ENCODE peak calls at places on chromosomes 13 and 19, in five cellular contexts. One of them, this sample, is unnamed.
A peak's percentile ranks its signal among the peaks of the same experiment; 100 is the strongest.

GRCh38 chr13:31264146-31264545 is 64.4 kb downstream of the B3GLCT start:
- DNase-seq in stimulated activated CD4-positive, alpha-beta T cell treated with anti-CD3 and anti-CD28 coated beads, Interleukin-2, amount 100 ng/mL, for 48 hours: no peak
- DNase-seq in Right ventricle myocardium inferior: no peak
- DNase-seq in LoVo: no peak
- DNase-seq in left cardiac atrium: no peak
- DNase-seq in this sample: no peak

GRCh38 chr13:73075546-73075945 is 16.7 kb downstream of the KLF5 start:
- DNase-seq in LoVo: no peak
- DNase-seq in stimulated activated CD4-positive, alpha-beta T cell treated with anti-CD3 and anti-CD28 coated beads, Interleukin-2, amount 100 ng/mL, for 48 hours: no peak
- DNase-seq in left cardiac atrium: no peak
- DNase-seq in Right ventricle myocardium inferior: no peak
- DNase-seq in this sample: no peak

GRCh38 chr19:45577111-45577905 is 7.3 kb downstream of the OPA3 start:
- DNase-seq in Right ventricle myocardium inferior: no peak
- DNase-seq in LoVo: peak; percentile 14
- DNase-seq in left cardiac atrium: peak; percentile 57
- DNase-seq in stimulated activated CD4-positive, alpha-beta T cell treated with anti-CD3 and anti-CD28 coated beads, Interleukin-2, amount 100 ng/mL, for 48 hours: no peak
- DNase-seq in this sample: no peak

GRCh38 chr13:47437411-47437810 is 540.6 kb upstream of the HTR2A start:
- DNase-seq in Right ventricle myocardium inferior: no peak
- DNase-seq in stimulated activated CD4-positive, alpha-beta T cell treated with anti-CD3 and anti-CD28 coated beads, Interleukin-2, amount 100 ng/mL, for 48 hours: no peak
- DNase-seq in left cardiac atrium: no peak
- DNase-seq in LoVo: no peak
- DNase-seq in this sample: no peak

GRCh38 chr13:48859168-48860105 is 116.3 kb upstream of the FNDC3A start:
- DNase-seq in left cardiac atrium: no peak
- DNase-seq in LoVo: no peak
- DNase-seq in Right ventricle myocardium inferior: no peak
- DNase-seq in stimulated activated CD4-positive, alpha-beta T cell treated with anti-CD3 and anti-CD28 coated beads, Interleukin-2, amount 100 ng/mL, for 48 hours: no peak
- DNase-seq in this sample: no peak

GRCh38 chr13:73835138-73835721 is 299.0 kb downstream of the KLF12 start:
- DNase-seq in Right ventricle myocardium inferior: no peak
- DNase-seq in stimulated activated CD4-positive, alpha-beta T cell treated with anti-CD3 and anti-CD28 coated beads, Interleukin-2, amount 100 ng/mL, for 48 hours: no peak
- DNase-seq in left cardiac atrium: no peak
- DNase-seq in LoVo: peak; percentile 51
- DNase-seq in this sample: no peak

GRCh38 chr19:34365463-34366401 is 736 bp downstream of the GPI start:
- DNase-seq in left cardiac atrium: peak; percentile 69
- DNase-seq in LoVo: peak; percentile 21
- DNase-seq in Right ventricle myocardium inferior: peak; percentile 82
- DNase-seq in stimulated activated CD4-positive, alpha-beta T cell treated with anti-CD3 and anti-CD28 coated beads, Interleukin-2, amount 100 ng/mL, for 48 hours: no peak
- DNase-seq in this sample: peak; percentile 25

GRCh38 chr13:93559718-93560117 is 333.1 kb downstream of the GPC6 start:
- DNase-seq in Right ventricle myocardium inferior: no peak
- DNase-seq in left cardiac atrium: no peak
- DNase-seq in LoVo: no peak
- DNase-seq in stimulated activated CD4-positive, alpha-beta T cell treated with anti-CD3 and anti-CD28 coated beads, Interleukin-2, amount 100 ng/mL, for 48 hours: no peak
- DNase-seq in this sample: no peak

GRCh38 chr13:30341815-30342570 is 34.6 kb upstream of the KATNAL1 start:
- DNase-seq in LoVo: peak; percentile 16
- DNase-seq in Right ventricle myocardium inferior: peak; percentile 92
- DNase-seq in left cardiac atrium: peak; percentile 90
- DNase-seq in stimulated activated CD4-positive, alpha-beta T cell treated with anti-CD3 and anti-CD28 coated beads, Interleukin-2, amount 100 ng/mL, for 48 hours: no peak
- DNase-seq in this sample: no peak

GRCh38 chr19:8451885-8452284 is 7.1 kb downstream of the HNRNPM start:
- DNase-seq in LoVo: peak; percentile 34
- DNase-seq in left cardiac atrium: no peak
- DNase-seq in stimulated activated CD4-positive, alpha-beta T cell treated with anti-CD3 and anti-CD28 coated beads, Interleukin-2, amount 100 ng/mL, for 48 hours: no peak
- DNase-seq in Right ventricle myocardium inferior: no peak
- DNase-seq in this sample: no peak

GRCh38 chr19:12884926-12885748 is 1.9 kb downstream of the KLF1 start:
- DNase-seq in left cardiac atrium: peak; percentile 67
- DNase-seq in stimulated activated CD4-positive, alpha-beta T cell treated with anti-CD3 and anti-CD28 coated beads, Interleukin-2, amount 100 ng/mL, for 48 hours: peak; percentile 81
- DNase-seq in Right ventricle myocardium inferior: peak; percentile 90
- DNase-seq in LoVo: peak; percentile 86
- DNase-seq in this sample: peak; percentile 78

GRCh38 chr13:58884810-58885209 is 1253.3 kb downstream of the PCDH17 start:
- DNase-seq in left cardiac atrium: no peak
- DNase-seq in LoVo: no peak
- DNase-seq in stimulated activated CD4-positive, alpha-beta T cell treated with anti-CD3 and anti-CD28 coated beads, Interleukin-2, amount 100 ng/mL, for 48 hours: no peak
- DNase-seq in Right ventricle myocardium inferior: no peak
- DNase-seq in this sample: no peak

GRCh38 chr19:17457621-17458020 is 3.1 kb downstream of the NXNL1 start:
- DNase-seq in LoVo: no peak
- DNase-seq in Right ventricle myocardium inferior: no peak
- DNase-seq in left cardiac atrium: no peak
- DNase-seq in stimulated activated CD4-positive, alpha-beta T cell treated with anti-CD3 and anti-CD28 coated beads, Interleukin-2, amount 100 ng/mL, for 48 hours: no peak
- DNase-seq in this sample: no peak

GRCh38 chr19:41821003-41821735 is 23.3 kb downstream of the LYPD4 start:
- DNase-seq in LoVo: peak; percentile 53
- DNase-seq in left cardiac atrium: no peak
- DNase-seq in stimulated activated CD4-positive, alpha-beta T cell treated with anti-CD3 and anti-CD28 coated beads, Interleukin-2, amount 100 ng/mL, for 48 hours: peak; percentile 36
- DNase-seq in Right ventricle myocardium inferior: no peak
- DNase-seq in this sample: peak; percentile 65

GRCh38 chr19:6412111-6412999 is 12.3 kb downstream of the KHSRP start:
- DNase-seq in LoVo: no peak
- DNase-seq in Right ventricle myocardium inferior: peak; percentile 60
- DNase-seq in left cardiac atrium: no peak
- DNase-seq in stimulated activated CD4-positive, alpha-beta T cell treated with anti-CD3 and anti-CD28 coated beads, Interleukin-2, amount 100 ng/mL, for 48 hours: peak; percentile 38
- DNase-seq in this sample: peak; percentile 69

GRCh38 chr13:44484562-44485164 is 91.5 kb downstream of the TSC22D1 start:
- DNase-seq in LoVo: no peak
- DNase-seq in Right ventricle myocardium inferior: no peak
- DNase-seq in left cardiac atrium: no peak
- DNase-seq in stimulated activated CD4-positive, alpha-beta T cell treated with anti-CD3 and anti-CD28 coated beads, Interleukin-2, amount 100 ng/mL, for 48 hours: no peak
- DNase-seq in this sample: no peak

GRCh38 chr13:113596321-113597200 is 12.0 kb downstream of the TFDP1 start:
- DNase-seq in Right ventricle myocardium inferior: no peak
- DNase-seq in LoVo: no peak
- DNase-seq in stimulated activated CD4-positive, alpha-beta T cell treated with anti-CD3 and anti-CD28 coated beads, Interleukin-2, amount 100 ng/mL, for 48 hours: no peak
- DNase-seq in left cardiac atrium: no peak
- DNase-seq in this sample: no peak

GRCh38 chr19:45809643-45810159 is 5.4 kb downstream of the RSPH6A start:
- DNase-seq in LoVo: no peak
- DNase-seq in Right ventricle myocardium inferior: no peak
- DNase-seq in left cardiac atrium: no peak
- DNase-seq in stimulated activated CD4-positive, alpha-beta T cell treated with anti-CD3 and anti-CD28 coated beads, Interleukin-2, amount 100 ng/mL, for 48 hours: no peak
- DNase-seq in this sample: no peak

GRCh38 chr19:28012361-28012760 is 1200.6 kb downstream of the UQCRFS1 start:
- DNase-seq in stimulated activated CD4-positive, alpha-beta T cell treated with anti-CD3 and anti-CD28 coated beads, Interleukin-2, amount 100 ng/mL, for 48 hours: no peak
- DNase-seq in LoVo: no peak
- DNase-seq in Right ventricle myocardium inferior: no peak
- DNase-seq in left cardiac atrium: no peak
- DNase-seq in this sample: no peak

GRCh38 chr19:19545128-19545591 is 7.1 kb downstream of the CILP2 start:
- DNase-seq in Right ventricle myocardium inferior: no peak
- DNase-seq in left cardiac atrium: no peak
- DNase-seq in stimulated activated CD4-positive, alpha-beta T cell treated with anti-CD3 and anti-CD28 coated beads, Interleukin-2, amount 100 ng/mL, for 48 hours: no peak
- DNase-seq in LoVo: no peak
- DNase-seq in this sample: no peak

GRCh38 chr19:55113570-55114039 is 3.8 kb downstream of the PPP1R12C start:
- DNase-seq in Right ventricle myocardium inferior: peak; percentile 91
- DNase-seq in left cardiac atrium: peak; percentile 95
- DNase-seq in LoVo: no peak
- DNase-seq in stimulated activated CD4-positive, alpha-beta T cell treated with anti-CD3 and anti-CD28 coated beads, Interleukin-2, amount 100 ng/mL, for 48 hours: no peak
- DNase-seq in this sample: no peak

GRCh38 chr19:3233831-3234230 is 9.4 kb downstream of the CELF5 start:
- DNase-seq in left cardiac atrium: no peak
- DNase-seq in LoVo: no peak
- DNase-seq in stimulated activated CD4-positive, alpha-beta T cell treated with anti-CD3 and anti-CD28 coated beads, Interleukin-2, amount 100 ng/mL, for 48 hours: no peak
- DNase-seq in Right ventricle myocardium inferior: no peak
- DNase-seq in this sample: no peak

GRCh38 chr19:46717034-46717715 is at the start of gene PRKD2:
- DNase-seq in left cardiac atrium: peak; percentile 93
- DNase-seq in LoVo: peak; percentile 80
- DNase-seq in Right ventricle myocardium inferior: peak; percentile 96
- DNase-seq in stimulated activated CD4-positive, alpha-beta T cell treated with anti-CD3 and anti-CD28 coated beads, Interleukin-2, amount 100 ng/mL, for 48 hours: peak; percentile 91
- DNase-seq in this sample: peak; percentile 89

This sample was measured in GM12891.